ENCODE peak calls at places on chromosomes 12 and 14, in eight cellular contexts. G is HepG2, U is neural progenitor cell, P is A673, Q is keratinocyte, V is PC-3, R is fibroblast of lung, F is mammary epithelial cell. K is an unnamed sample.

GRCh38 chr12:124515981-124516380 is 51.4 kb downstream of the NCOR2 start:
- DNase-seq in V (no peak), U (no peak), Q (no peak), P (no peak), G (no peak), R (no peak), F (no peak), K (no peak)

GRCh38 chr14:54894995-54895394 is 7.6 kb downstream of the GCH1 start:
- DNase-seq in Q (no peak), P (peak; percentile 35), R (peak; percentile 43), U (no peak), V (peak; percentile 41), G (no peak), F (no peak), K (peak; percentile 21)

GRCh38 chr14:102318781-102319276 is 717 bp upstream of the ZNF839 start:
- DNase-seq in Q (no peak), U (no peak), P (no peak), V (no peak), F (no peak), R (no peak), G (no peak), K (no peak)

GRCh38 chr14:105313381-105314286 is 914 bp upstream of the PACS2 start:
- DNase-seq in R (no peak), V (no peak), Q (no peak), G (no peak), P (no peak), F (no peak), U (peak; percentile 74), K (no peak)

GRCh38 chr12:132348176-132348575 is 18.8 kb upstream of the GALNT9 start:
- DNase-seq in P (no peak), V (no peak), F (no peak), U (no peak), G (no peak), R (no peak), Q (no peak), K (no peak)

GRCh38 chr12:31369712-31370521 is 44.0 kb upstream of the SINHCAF start:
- DNase-seq in U (peak; percentile 78), R (peak; percentile 43), P (peak; percentile 32), G (peak; percentile 24), V (no peak), F (no peak), Q (no peak), K (peak; percentile 31)

GRCh38 chr14:76348898-76349297 is 27.0 kb upstream of the ESRRB start:
- DNase-seq in P (peak; percentile 41), F (peak; percentile 65), Q (no peak), G (no peak), V (peak; percentile 47), R (peak; percentile 82), U (peak; percentile 60), K (peak; percentile 72)

GRCh38 chr12:83434600-83434999 is 747.9 kb downstream of the TMTC2 start:
- DNase-seq in Q (no peak), P (peak; percentile 27), G (no peak), F (no peak), V (peak; percentile 33), U (no peak), R (no peak), K (no peak)

GRCh38 chr14:54446201-54446693 is 5.1 kb upstream of the CNIH1 start:
- DNase-seq in R (peak; percentile 36), F (peak; percentile 80), P (no peak), Q (no peak), V (peak; percentile 71), G (no peak), U (no peak), K (peak; percentile 31)

GRCh38 chr12:20044836-20045235 is 323.5 kb upstream of the PDE3A start:
- DNase-seq in P (no peak), Q (no peak), G (no peak), F (no peak), V (peak; percentile 15), U (no peak), R (peak; percentile 28), K (peak; percentile 26)

GRCh38 chr12:94525951-94526350 is 66.3 kb upstream of the CEP83 start:
- DNase-seq in R (no peak), Q (no peak), G (no peak), F (no peak), U (no peak), V (no peak), P (no peak), K (no peak)

GRCh38 chr12:120362516-120363273 is 6.3 kb downstream of the MSI1 start:
- DNase-seq in Q (no peak), P (no peak), G (no peak), U (no peak), F (no peak), V (no peak), R (no peak), K (no peak)

GRCh38 chr12:96171905-96172304 is 22.3 kb upstream of the ELK3 start:
- DNase-seq in P (no peak), Q (no peak), G (no peak), U (no peak), R (no peak), F (no peak), V (no peak), K (no peak)

GRCh38 chr12:537772-538171 is 78.0 kb downstream of the B4GALNT3 start:
- DNase-seq in Q (no peak), P (no peak), R (no peak), U (no peak), F (peak; percentile 92), G (no peak), V (peak; percentile 75), K (no peak)

GRCh38 chr14:93977790-93978581 is 1.6 kb upstream of the ASB2 start:
- DNase-seq in U (no peak), R (peak; percentile 80), V (no peak), F (peak; percentile 42), P (no peak), Q (no peak), G (no peak), K (peak; percentile 80)

GRCh38 chr12:110744697-110745264 is 2.1 kb upstream of the PPP1CC start:
- DNase-seq in G (peak; percentile 55), R (no peak), Q (peak; percentile 41), F (peak; percentile 77), P (no peak), U (peak; percentile 6), V (peak; percentile 77), K (no peak)

GRCh38 chr14:99609245-99610117 is 5.5 kb upstream of the CCDC85C start:
- DNase-seq in G (peak; percentile 51), P (no peak), Q (no peak), F (no peak), V (peak; percentile 53), U (no peak), R (no peak), K (no peak)

GRCh38 chr12:11949738-11950403 is 120.9 kb upstream of the BCL2L14 start:
- DNase-seq in P (no peak), U (no peak), V (no peak), G (no peak), F (peak; percentile 27), R (no peak), Q (no peak), K (no peak)

DNA sequence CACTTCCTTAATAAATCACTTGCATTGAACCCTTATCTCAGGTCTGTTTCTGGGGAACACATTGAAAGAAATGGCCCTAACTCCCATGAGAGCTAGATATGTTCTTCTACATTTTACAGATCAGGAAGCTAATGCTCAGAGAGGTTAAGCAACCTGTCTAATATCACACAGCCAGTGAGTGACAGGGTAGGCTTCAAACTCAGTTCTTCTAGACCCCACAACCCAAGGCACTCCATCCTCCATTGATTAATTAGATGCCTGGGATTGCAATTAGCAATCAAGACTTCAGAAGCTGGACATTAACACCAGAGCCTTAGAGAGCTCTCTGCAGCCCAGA is 59.8 kb downstream of the C14orf132 start:
- DNase-seq in U (no peak), G (no peak), R (no peak), P (no peak), F (no peak), V (no peak), Q (no peak), K (no peak)
- TF ChIP-seq CTCF in U (no peak), G (no peak), R (no peak), P (no peak), F (no peak), V (no peak), Q (no peak), K (no peak)

GRCh38 chr12:50249464-50250229 is 33.7 kb downstream of the LIMA1 start:
- DNase-seq in Q (no peak), G (no peak), P (no peak), V (peak; percentile 29), F (no peak), U (no peak), R (peak; percentile 58), K (no peak)

GRCh38 chr12:50246873-50247612 is 36.3 kb downstream of the LIMA1 start:
- DNase-seq in F (peak; percentile 99), P (peak; percentile 63), U (no peak), G (peak; percentile 59), V (peak; percentile 99), R (peak; percentile 99), Q (peak; percentile 96), K (peak; percentile 99)

GRCh38 chr12:50246159-50246865 is 37.0 kb downstream of the LIMA1 start:
- DNase-seq in Q (no peak), V (no peak), G (no peak), U (no peak), P (no peak), R (no peak), F (no peak), K (no peak)

GRCh38 chr12:50248406-50248805 is 34.9 kb downstream of the LIMA1 start:
- DNase-seq in U (no peak), P (no peak), G (no peak), Q (no peak), R (no peak), F (no peak), V (no peak), K (no peak)

GRCh38 chr12:50248883-50249282 is 34.4 kb downstream of the LIMA1 start:
- DNase-seq in Q (no peak), F (no peak), U (no peak), R (no peak), G (no peak), V (no peak), P (no peak), K (no peak)
- TF ChIP-seq EZH2 in Q (no peak), F (no peak), U (no peak), R (no peak), G (no peak), V (no peak), P (no peak), K (no peak)

GRCh38 chr14:59018978-59019377 is 169.5 kb upstream of the DAAM1 start:
- DNase-seq in F (no peak), V (peak; percentile 53), U (peak; percentile 33), Q (no peak), P (peak; percentile 25), G (no peak), R (no peak), K (no peak)
- TF ChIP-seq CTCF in F (peak; percentile 15), V (peak; percentile 89), U (peak; percentile 56), Q (peak; percentile 45), P (peak; percentile 47), G (peak; percentile 47), R (no peak), K (peak; percentile 11)

DNA sequence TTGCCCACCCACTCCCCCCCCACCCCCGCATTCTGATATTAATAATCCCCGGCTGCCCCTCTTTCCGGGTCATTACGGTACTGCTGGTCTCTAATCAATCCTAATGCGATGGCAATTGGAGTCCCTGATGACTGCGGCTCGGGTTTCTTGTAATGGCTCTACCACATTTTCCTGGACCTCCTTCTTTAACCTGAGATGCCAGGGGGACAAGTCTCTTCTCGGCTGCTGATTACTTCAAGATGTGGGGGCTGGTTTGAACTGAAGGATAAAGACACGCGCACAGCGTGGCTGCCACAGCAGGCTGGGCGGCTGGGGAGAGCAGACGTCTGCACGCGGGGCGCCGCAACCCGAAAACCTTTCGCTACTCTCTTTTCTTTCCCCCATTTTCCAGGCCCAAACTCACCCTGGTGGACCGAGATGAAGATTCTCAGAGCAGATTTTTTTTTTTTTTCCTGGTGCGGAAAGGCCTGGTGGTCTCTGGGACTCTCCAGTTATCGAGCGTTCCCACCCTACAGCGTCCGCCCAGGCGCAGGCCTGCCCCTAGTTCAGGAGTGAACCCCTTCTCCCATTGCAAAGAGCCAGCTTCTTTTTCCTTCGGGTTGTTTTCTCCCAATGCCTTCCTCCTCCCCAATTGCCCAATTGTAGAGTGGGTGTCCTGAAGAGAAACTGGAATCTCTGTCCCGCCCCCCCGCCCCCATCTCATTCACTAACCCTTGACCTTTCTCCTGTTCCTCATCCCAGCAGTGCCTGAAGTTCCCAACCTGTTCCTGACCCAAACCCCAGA is 6.0 kb upstream of the SIX1 start:
- DNase-seq in Q (no peak), G (no peak), F (no peak), P (no peak), V (no peak), R (no peak), U (peak; percentile 65), K (no peak)
- TF ChIP-seq EZH2 in Q (peak; percentile 15), G (no peak), F (no peak), P (no peak), V (no peak), R (no peak), U (peak; percentile 5), K (no peak)